ENCODE peak calls at places on chromosomes 11 and 22, in four cellular contexts. One of them, this sample, is unnamed.

GRCh38 chr11:132838621-132839020 is 693.7 kb downstream of the OPCML start:
- DNase-seq in A549: no peak
- DNase-seq in HepG2: no peak
- DNase-seq in SK-N-SH: no peak
- DNase-seq in this sample: no peak

GRCh38 chr11:536841-537621 is at the start of gene LRRC56:
- DNase-seq in A549: peak; percentile 51
- DNase-seq in HepG2: peak; percentile 81
- DNase-seq in SK-N-SH: no peak
- DNase-seq in this sample: peak; percentile 79

GRCh38 chr22:29457730-29458129 is 19.3 kb downstream of the RFPL1 start:
- DNase-seq in A549: peak; percentile 60
- DNase-seq in HepG2: peak; percentile 37
- DNase-seq in SK-N-SH: peak; percentile 78
- DNase-seq in this sample: peak; percentile 21

GRCh38 chr11:20197881-20198280 is 37.6 kb upstream of the DBX1 start:
- DNase-seq in A549: no peak
- DNase-seq in HepG2: no peak
- DNase-seq in SK-N-SH: no peak
- DNase-seq in this sample: peak; percentile 40

GRCh38 chr11:77093056-77093891 is 9.4 kb upstream of the OMP start:
- DNase-seq in A549: no peak
- DNase-seq in HepG2: no peak
- DNase-seq in SK-N-SH: no peak
- DNase-seq in this sample: no peak

GRCh38 chr11:29018631-29019030 is 910.4 kb downstream of the METTL15 start:
- DNase-seq in A549: peak; percentile 88
- DNase-seq in HepG2: no peak
- DNase-seq in SK-N-SH: no peak
- DNase-seq in this sample: no peak

GRCh38 chr11:117828641-117829368 is 4.3 kb upstream of the FXYD2 start:
- DNase-seq in A549: peak; percentile 29
- DNase-seq in HepG2: no peak
- DNase-seq in SK-N-SH: no peak
- DNase-seq in this sample: no peak

GRCh38 chr11:134228625-134229024 is 4.2 kb downstream of the VPS26B start:
- DNase-seq in A549: no peak
- DNase-seq in HepG2: no peak
- DNase-seq in SK-N-SH: no peak
- DNase-seq in this sample: peak; percentile 83

GRCh38 chr11:86244063-86244521 is 461 bp upstream of the EED start:
- DNase-seq in A549: peak; percentile 91
- DNase-seq in HepG2: peak; percentile 81
- DNase-seq in SK-N-SH: peak; percentile 88
- DNase-seq in this sample: no peak

GRCh38 chr11:13169709-13170108 is 107.9 kb upstream of the BMAL1 start:
- DNase-seq in A549: peak; percentile 58
- DNase-seq in HepG2: no peak
- DNase-seq in SK-N-SH: no peak
- DNase-seq in this sample: no peak

GRCh38 chr11:12114487-12115033 is 4.2 kb downstream of the MICAL2 start:
- DNase-seq in A549: no peak
- DNase-seq in HepG2: no peak
- DNase-seq in SK-N-SH: no peak
- DNase-seq in this sample: no peak

GRCh38 chr22:29692327-29692640 is 27.5 kb upstream of the CABP7 start:
- DNase-seq in A549: no peak
- DNase-seq in HepG2: no peak
- DNase-seq in SK-N-SH: no peak
- DNase-seq in this sample: no peak

GRCh38 chr22:22937894-22938480 is 50.4 kb downstream of the IGLL5 start:
- DNase-seq in A549: no peak
- DNase-seq in HepG2: no peak
- DNase-seq in SK-N-SH: no peak
- DNase-seq in this sample: no peak

GRCh38 chr22:22770881-22771280 is 116.7 kb upstream of the IGLL5 start:
- DNase-seq in A549: no peak
- DNase-seq in HepG2: no peak
- DNase-seq in SK-N-SH: no peak
- DNase-seq in this sample: no peak

GRCh38 chr11:1557904-1558831 is 13.9 kb downstream of the DUSP8 start:
- DNase-seq in A549: peak; percentile 53
- DNase-seq in HepG2: no peak
- DNase-seq in SK-N-SH: no peak
- DNase-seq in this sample: no peak

GRCh38 chr22:42929838-42930155 is 72.7 kb upstream of the ARFGAP3 start:
- DNase-seq in A549: no peak
- DNase-seq in HepG2: no peak
- DNase-seq in SK-N-SH: no peak
- DNase-seq in this sample: no peak

GRCh38 chr11:77019976-77020591 is 14.1 kb upstream of the B3GNT6 start:
- DNase-seq in A549: peak; percentile 89
- DNase-seq in HepG2: peak; percentile 38
- DNase-seq in SK-N-SH: no peak
- DNase-seq in this sample: no peak

GRCh38 chr11:118653684-118654390 is 25.6 kb downstream of the TREH start:
- DNase-seq in A549: no peak
- DNase-seq in HepG2: no peak
- DNase-seq in SK-N-SH: no peak
- DNase-seq in this sample: no peak

GRCh38 chr11:17014774-17015638 is 792 bp upstream of the PLEKHA7 start:
- DNase-seq in A549: peak; percentile 89
- DNase-seq in HepG2: peak; percentile 65
- DNase-seq in SK-N-SH: peak; percentile 82
- DNase-seq in this sample: no peak

GRCh38 chr22:48432721-48433518 is 1394.8 kb downstream of the BRD1 start:
- DNase-seq in A549: peak; percentile 10
- DNase-seq in HepG2: no peak
- DNase-seq in SK-N-SH: no peak
- DNase-seq in this sample: no peak

GRCh38 chr11:1566381-1567051 is 5.6 kb downstream of the DUSP8 start:
- DNase-seq in A549: no peak
- DNase-seq in HepG2: no peak
- DNase-seq in SK-N-SH: no peak
- DNase-seq in this sample: no peak

GRCh38 chr22:46535876-46536558 is 1.4 kb downstream of the CELSR1 start:
- DNase-seq in A549: peak; percentile 48
- DNase-seq in HepG2: no peak
- DNase-seq in SK-N-SH: no peak
- DNase-seq in this sample: no peak

GRCh38 chr22:19853058-19853878 is 1.4 kb downstream of the GNB1L start:
- DNase-seq in A549: no peak
- DNase-seq in HepG2: no peak
- DNase-seq in SK-N-SH: no peak
- DNase-seq in this sample: no peak

GRCh38 chr11:12274056-12274455 is 103.3 kb upstream of the PARVA start:
- DNase-seq in A549: no peak
- DNase-seq in HepG2: no peak
- DNase-seq in SK-N-SH: no peak
- DNase-seq in this sample: no peak

GRCh38 chr11:66189031-66189745 is 79.3 kb upstream of the RAB1B start:
- DNase-seq in A549: peak; percentile 24
- DNase-seq in HepG2: no peak
- DNase-seq in SK-N-SH: no peak
- DNase-seq in this sample: no peak

GRCh38 chr11:108224908-108225786 is 2.3 kb downstream of the ATM start:
- DNase-seq in A549: no peak
- DNase-seq in HepG2: no peak
- DNase-seq in SK-N-SH: no peak
- DNase-seq in this sample: no peak

GRCh38 chr11:65952052-65952521 is 6.8 kb downstream of the TSGA10IP start:
- DNase-seq in A549: peak; percentile 43
- DNase-seq in HepG2: peak; percentile 74
- DNase-seq in SK-N-SH: no peak
- DNase-seq in this sample: no peak

GRCh38 chr11:62725686-62726085 is 1.6 kb downstream of the HNRNPUL2 start:
- DNase-seq in A549: no peak
- DNase-seq in HepG2: peak; percentile 42
- DNase-seq in SK-N-SH: no peak
- DNase-seq in this sample: no peak

GRCh38 chr11:72014761-72015320 is 16.1 kb downstream of the IL18BP start:
- DNase-seq in A549: no peak
- DNase-seq in HepG2: no peak
- DNase-seq in SK-N-SH: no peak
- DNase-seq in this sample: no peak

GRCh38 chr11:126422446-126422845 is 67.0 kb downstream of the ST3GAL4 start:
- DNase-seq in A549: no peak
- DNase-seq in HepG2: no peak
- DNase-seq in SK-N-SH: no peak
- DNase-seq in this sample: no peak
- TF ChIP-seq CHD2 in A549: no peak
- TF ChIP-seq CHD2 in HepG2: no peak
- TF ChIP-seq CHD2 in SK-N-SH: no peak
- TF ChIP-seq CHD2 in this sample: no peak

DNA sequence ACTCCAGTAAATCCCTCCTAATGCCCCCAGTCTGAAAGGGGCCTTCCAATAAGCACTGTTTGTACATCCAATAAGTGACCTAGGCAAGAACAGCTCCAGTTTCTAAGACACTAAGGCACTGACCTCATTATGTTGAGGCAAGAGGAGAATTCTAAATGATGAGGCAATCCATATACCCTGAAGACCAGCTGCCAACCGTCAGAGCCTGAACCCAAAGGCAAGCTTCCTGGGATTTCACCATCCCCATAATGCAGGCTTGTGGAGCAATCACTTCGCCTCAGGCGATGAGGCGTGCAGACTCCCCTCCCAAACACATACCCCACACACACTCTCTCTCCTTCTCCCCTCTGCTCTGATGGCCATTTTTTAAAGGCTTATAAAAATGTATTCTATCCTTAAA is 49.5 kb downstream of the LGR4 start:
- DNase-seq in A549: peak; percentile 66
- DNase-seq in HepG2: no peak
- DNase-seq in SK-N-SH: no peak
- DNase-seq in this sample: no peak
- TF ChIP-seq CHD2 in A549: no peak
- TF ChIP-seq CHD2 in HepG2: no peak
- TF ChIP-seq CHD2 in SK-N-SH: no peak
- TF ChIP-seq CHD2 in this sample: no peak

DNA sequence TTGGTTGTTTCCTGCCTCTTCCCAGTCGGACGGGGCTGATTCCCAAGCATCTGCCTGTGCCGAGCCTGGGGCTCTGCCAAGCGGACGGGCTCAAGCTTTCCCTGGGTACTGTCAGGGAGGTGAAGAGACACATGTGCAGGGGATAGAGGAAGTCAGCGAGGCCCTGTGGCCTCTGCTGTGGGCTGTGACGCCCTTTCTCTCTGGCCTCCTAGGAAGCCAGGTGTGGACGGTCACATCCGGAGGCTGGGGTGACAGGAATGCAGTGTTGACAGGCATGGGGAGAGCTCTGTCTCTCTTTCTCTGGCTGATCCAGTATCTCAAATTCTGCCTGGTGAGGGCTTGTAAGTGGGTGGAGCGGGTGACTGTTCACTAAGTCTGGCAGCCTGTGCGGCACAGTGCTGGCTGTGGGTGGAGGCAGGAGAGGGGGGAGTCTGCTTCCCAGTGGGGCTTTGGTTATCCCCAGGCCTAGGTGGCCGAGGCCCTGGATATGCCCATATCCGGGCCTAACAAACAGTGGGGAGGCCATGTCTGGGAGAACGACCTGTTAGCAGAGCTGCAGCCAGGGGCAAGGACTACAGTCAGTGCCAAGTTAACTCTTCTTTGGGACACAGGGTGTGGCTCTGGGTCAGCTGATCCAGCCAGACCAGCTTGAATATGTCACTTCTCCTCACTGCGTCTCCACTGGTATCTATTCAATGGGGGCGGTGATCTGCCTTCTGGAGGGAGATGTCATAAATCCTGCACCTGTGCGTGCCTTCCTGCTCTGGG is 2.0 kb downstream of the KCTD17 start:
- DNase-seq in A549: no peak
- DNase-seq in HepG2: no peak
- DNase-seq in SK-N-SH: no peak
- DNase-seq in this sample: no peak
- TF ChIP-seq CHD2 in A549: no peak
- TF ChIP-seq CHD2 in HepG2: no peak
- TF ChIP-seq CHD2 in SK-N-SH: no peak
- TF ChIP-seq CHD2 in this sample: no peak

DNA sequence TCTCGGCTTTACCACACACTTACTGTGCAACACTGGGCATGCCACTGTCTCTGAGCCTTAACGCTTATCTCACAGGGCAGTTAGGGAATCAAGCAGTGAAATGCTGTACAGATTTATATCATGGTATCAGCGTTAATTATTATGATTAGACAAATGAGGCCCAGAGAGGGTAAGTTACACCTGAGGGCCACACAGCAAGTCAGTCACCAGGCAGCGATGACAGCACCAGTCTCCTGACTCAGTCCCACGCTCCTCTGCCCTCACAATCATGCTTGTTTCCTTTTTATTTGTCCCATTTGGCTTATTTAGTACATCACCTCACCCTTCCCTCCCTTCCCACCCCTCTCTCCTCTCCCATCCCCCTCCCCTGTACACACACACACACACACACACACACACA is 12.2 kb downstream of the CHRDL2 start:
- DNase-seq in A549: no peak
- DNase-seq in HepG2: no peak
- DNase-seq in SK-N-SH: no peak
- DNase-seq in this sample: no peak
- TF ChIP-seq CHD2 in A549: no peak
- TF ChIP-seq CHD2 in HepG2: no peak
- TF ChIP-seq CHD2 in SK-N-SH: no peak
- TF ChIP-seq CHD2 in this sample: no peak

GRCh38 chr11:8167796-8168195 is 1.0 kb downstream of the RIC3 start:
- DNase-seq in A549: no peak
- DNase-seq in HepG2: no peak
- DNase-seq in SK-N-SH: no peak
- DNase-seq in this sample: no peak

DNA sequence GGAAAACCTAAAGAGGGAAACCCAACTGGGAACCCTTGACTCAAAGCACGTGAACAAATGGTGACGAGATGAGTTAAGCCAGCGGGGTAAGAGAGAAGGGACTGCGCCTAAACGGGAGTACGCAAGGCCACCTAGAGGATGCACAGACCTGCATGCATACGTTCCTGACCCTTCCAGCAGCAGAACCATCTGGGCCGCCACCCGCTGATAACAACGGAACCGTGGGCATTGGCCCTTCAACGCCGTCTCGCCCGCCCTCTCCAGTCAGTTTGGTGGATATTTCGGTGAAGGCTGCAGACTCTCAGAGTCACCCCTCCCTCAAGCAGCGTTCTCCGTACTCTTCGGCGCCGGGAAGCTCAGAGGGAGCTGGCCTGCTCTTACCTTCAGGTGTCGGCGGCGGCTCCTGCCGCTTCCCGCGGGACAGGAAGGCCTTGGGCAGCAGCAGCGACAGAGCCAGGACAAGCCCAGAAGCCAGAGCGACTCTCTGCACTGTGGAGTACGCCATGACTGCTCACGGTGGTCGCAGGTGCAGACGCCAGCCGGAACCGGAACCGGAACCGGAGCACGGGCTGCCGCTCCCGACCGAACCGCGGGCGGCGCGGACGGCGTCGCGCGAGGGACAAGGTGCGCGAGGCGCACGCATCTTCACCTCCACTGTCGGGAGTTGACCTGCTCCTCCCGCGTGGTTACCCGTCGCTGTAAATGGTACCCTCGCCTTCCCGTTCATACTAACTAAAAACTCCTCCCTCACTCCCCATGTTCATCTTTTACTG is at the start of gene RIC3:
- DNase-seq in A549: peak; percentile 29
- DNase-seq in HepG2: no peak
- DNase-seq in SK-N-SH: peak; percentile 74
- DNase-seq in this sample: no peak
- TF ChIP-seq CHD2 in A549: no peak
- TF ChIP-seq CHD2 in HepG2: no peak
- TF ChIP-seq CHD2 in SK-N-SH: no peak
- TF ChIP-seq CHD2 in this sample: no peak